ENCODE peak calls at places on chromosome 22, in ten cellular contexts. One of them, this sample, is unnamed.

GRCh38 chr22:17120281-17120680 is 879 bp downstream of the TMEM121B start:
- DNase-seq in CD4-positive, CD25-positive, alpha-beta regulatory T cell: peak; percentile 47
- DNase-seq in non-pigmented ciliary epithelial cell: no peak
- DNase-seq in NCI-H510A: no peak
- DNase-seq in NCI-H2029: no peak
- DNase-seq in mammary epithelial cell: peak; percentile 28
- DNase-seq in dermis blood vessel endothelial cell: peak; percentile 69
- DNase-seq in T-cell: peak; percentile 43
- DNase-seq in NCI-H69: peak; percentile 42
- DNase-seq in esophagus squamous epithelium: no peak
- DNase-seq in this sample: peak; percentile 54

GRCh38 chr22:45537734-45538181 is 35.1 kb downstream of the FBLN1 start:
- DNase-seq in CD4-positive, CD25-positive, alpha-beta regulatory T cell: no peak
- DNase-seq in NCI-H69: peak; percentile 98
- DNase-seq in esophagus squamous epithelium: no peak
- DNase-seq in NCI-H2029: no peak
- DNase-seq in T-cell: no peak
- DNase-seq in dermis blood vessel endothelial cell: no peak
- DNase-seq in mammary epithelial cell: peak; percentile 100
- DNase-seq in NCI-H510A: no peak
- DNase-seq in non-pigmented ciliary epithelial cell: peak; percentile 80
- DNase-seq in this sample: no peak

GRCh38 chr22:23147632-23148387 is 2.5 kb downstream of the RAB36 start:
- DNase-seq in NCI-H69: no peak
- DNase-seq in dermis blood vessel endothelial cell: no peak
- DNase-seq in mammary epithelial cell: peak; percentile 56
- DNase-seq in NCI-H510A: no peak
- DNase-seq in esophagus squamous epithelium: no peak
- DNase-seq in T-cell: no peak
- DNase-seq in non-pigmented ciliary epithelial cell: no peak
- DNase-seq in NCI-H2029: peak; percentile 91
- DNase-seq in CD4-positive, CD25-positive, alpha-beta regulatory T cell: no peak
- DNase-seq in this sample: peak; percentile 69

GRCh38 chr22:45777046-45777851 is 105.6 kb downstream of the ATXN10 start:
- DNase-seq in NCI-H2029: no peak
- DNase-seq in T-cell: no peak
- DNase-seq in mammary epithelial cell: peak; percentile 60
- DNase-seq in NCI-H510A: no peak
- DNase-seq in dermis blood vessel endothelial cell: peak; percentile 52
- DNase-seq in NCI-H69: peak; percentile 57
- DNase-seq in CD4-positive, CD25-positive, alpha-beta regulatory T cell: no peak
- DNase-seq in esophagus squamous epithelium: no peak
- DNase-seq in non-pigmented ciliary epithelial cell: peak; percentile 52
- DNase-seq in this sample: no peak

GRCh38 chr22:32697331-32697995 is 104.0 kb upstream of the TIMP3 start:
- DNase-seq in CD4-positive, CD25-positive, alpha-beta regulatory T cell: no peak
- DNase-seq in T-cell: no peak
- DNase-seq in dermis blood vessel endothelial cell: no peak
- DNase-seq in NCI-H2029: no peak
- DNase-seq in NCI-H510A: no peak
- DNase-seq in esophagus squamous epithelium: no peak
- DNase-seq in non-pigmented ciliary epithelial cell: no peak
- DNase-seq in mammary epithelial cell: peak; percentile 80
- DNase-seq in NCI-H69: no peak
- DNase-seq in this sample: no peak

GRCh38 chr22:21972293-21972779 is 10.3 kb downstream of the TOP3B start:
- DNase-seq in non-pigmented ciliary epithelial cell: no peak
- DNase-seq in mammary epithelial cell: no peak
- DNase-seq in NCI-H2029: no peak
- DNase-seq in dermis blood vessel endothelial cell: peak; percentile 64
- DNase-seq in CD4-positive, CD25-positive, alpha-beta regulatory T cell: peak; percentile 36
- DNase-seq in T-cell: peak; percentile 31
- DNase-seq in esophagus squamous epithelium: no peak
- DNase-seq in NCI-H69: peak; percentile 16
- DNase-seq in NCI-H510A: no peak
- DNase-seq in this sample: peak; percentile 17

GRCh38 chr22:17095538-17095937 is 10.7 kb downstream of the IL17RA start:
- DNase-seq in T-cell: no peak
- DNase-seq in NCI-H69: peak; percentile 18
- DNase-seq in dermis blood vessel endothelial cell: peak; percentile 37
- DNase-seq in NCI-H2029: no peak
- DNase-seq in esophagus squamous epithelium: no peak
- DNase-seq in NCI-H510A: no peak
- DNase-seq in CD4-positive, CD25-positive, alpha-beta regulatory T cell: no peak
- DNase-seq in non-pigmented ciliary epithelial cell: no peak
- DNase-seq in mammary epithelial cell: no peak
- DNase-seq in this sample: no peak

GRCh38 chr22:35589071-35589735 is 27.9 kb downstream of the MB start:
- DNase-seq in dermis blood vessel endothelial cell: no peak
- DNase-seq in CD4-positive, CD25-positive, alpha-beta regulatory T cell: no peak
- DNase-seq in mammary epithelial cell: peak; percentile 96
- DNase-seq in NCI-H2029: no peak
- DNase-seq in esophagus squamous epithelium: no peak
- DNase-seq in NCI-H510A: no peak
- DNase-seq in NCI-H69: peak; percentile 22
- DNase-seq in T-cell: no peak
- DNase-seq in non-pigmented ciliary epithelial cell: peak; percentile 59
- DNase-seq in this sample: no peak

GRCh38 chr22:49124588-49124987 is 703.1 kb downstream of the BRD1 start:
- DNase-seq in T-cell: no peak
- DNase-seq in dermis blood vessel endothelial cell: no peak
- DNase-seq in NCI-H2029: peak; percentile 69
- DNase-seq in esophagus squamous epithelium: no peak
- DNase-seq in NCI-H510A: no peak
- DNase-seq in NCI-H69: peak; percentile 8
- DNase-seq in non-pigmented ciliary epithelial cell: no peak
- DNase-seq in CD4-positive, CD25-positive, alpha-beta regulatory T cell: no peak
- DNase-seq in mammary epithelial cell: no peak
- DNase-seq in this sample: no peak

GRCh38 chr22:27879923-27880322 is 39.1 kb downstream of the PITPNB start:
- DNase-seq in dermis blood vessel endothelial cell: peak; percentile 71
- DNase-seq in NCI-H2029: no peak
- DNase-seq in mammary epithelial cell: peak; percentile 30
- DNase-seq in NCI-H510A: no peak
- DNase-seq in CD4-positive, CD25-positive, alpha-beta regulatory T cell: no peak
- DNase-seq in T-cell: no peak
- DNase-seq in NCI-H69: peak; percentile 71
- DNase-seq in esophagus squamous epithelium: no peak
- DNase-seq in non-pigmented ciliary epithelial cell: no peak
- DNase-seq in this sample: peak; percentile 32

GRCh38 chr22:39997939-39998726 is 3.4 kb downstream of the FAM83F start:
- DNase-seq in dermis blood vessel endothelial cell: peak; percentile 62
- DNase-seq in T-cell: no peak
- DNase-seq in NCI-H2029: peak; percentile 73
- DNase-seq in mammary epithelial cell: peak; percentile 93
- DNase-seq in non-pigmented ciliary epithelial cell: no peak
- DNase-seq in NCI-H510A: peak; percentile 41
- DNase-seq in CD4-positive, CD25-positive, alpha-beta regulatory T cell: no peak
- DNase-seq in NCI-H69: peak; percentile 100
- DNase-seq in esophagus squamous epithelium: no peak
- DNase-seq in this sample: peak; percentile 80

GRCh38 chr22:49670610-49671330 is 156.9 kb downstream of the BRD1 start:
- DNase-seq in NCI-H510A: no peak
- DNase-seq in NCI-H69: peak; percentile 55
- DNase-seq in dermis blood vessel endothelial cell: peak; percentile 18
- DNase-seq in mammary epithelial cell: no peak
- DNase-seq in CD4-positive, CD25-positive, alpha-beta regulatory T cell: no peak
- DNase-seq in esophagus squamous epithelium: no peak
- DNase-seq in NCI-H2029: no peak
- DNase-seq in non-pigmented ciliary epithelial cell: no peak
- DNase-seq in T-cell: peak; percentile 24
- DNase-seq in this sample: no peak

GRCh38 chr22:31944700-31945477 is 554 bp downstream of the YWHAH start:
- DNase-seq in NCI-H2029: peak; percentile 28
- DNase-seq in non-pigmented ciliary epithelial cell: no peak
- DNase-seq in NCI-H69: peak; percentile 87
- DNase-seq in CD4-positive, CD25-positive, alpha-beta regulatory T cell: peak; percentile 55
- DNase-seq in NCI-H510A: no peak
- DNase-seq in esophagus squamous epithelium: no peak
- DNase-seq in dermis blood vessel endothelial cell: peak; percentile 33
- DNase-seq in T-cell: no peak
- DNase-seq in mammary epithelial cell: no peak
- DNase-seq in this sample: peak; percentile 55

GRCh38 chr22:23547818-23548500 is 32.1 kb downstream of the IGLL1 start:
- DNase-seq in CD4-positive, CD25-positive, alpha-beta regulatory T cell: no peak
- DNase-seq in esophagus squamous epithelium: no peak
- DNase-seq in non-pigmented ciliary epithelial cell: no peak
- DNase-seq in NCI-H510A: no peak
- DNase-seq in NCI-H69: no peak
- DNase-seq in NCI-H2029: no peak
- DNase-seq in dermis blood vessel endothelial cell: no peak
- DNase-seq in mammary epithelial cell: peak; percentile 10
- DNase-seq in T-cell: no peak
- DNase-seq in this sample: no peak

GRCh38 chr22:37369536-37369935 is 57.7 kb downstream of the ELFN2 start:
- DNase-seq in NCI-H2029: no peak
- DNase-seq in NCI-H510A: no peak
- DNase-seq in T-cell: no peak
- DNase-seq in CD4-positive, CD25-positive, alpha-beta regulatory T cell: no peak
- DNase-seq in mammary epithelial cell: no peak
- DNase-seq in dermis blood vessel endothelial cell: no peak
- DNase-seq in non-pigmented ciliary epithelial cell: no peak
- DNase-seq in NCI-H69: peak; percentile 19
- DNase-seq in esophagus squamous epithelium: no peak
- DNase-seq in this sample: no peak

GRCh38 chr22:47386812-47387510 is 624.5 kb downstream of the TBC1D22A start:
- DNase-seq in mammary epithelial cell: no peak
- DNase-seq in non-pigmented ciliary epithelial cell: no peak
- DNase-seq in NCI-H510A: no peak
- DNase-seq in NCI-H69: no peak
- DNase-seq in NCI-H2029: no peak
- DNase-seq in esophagus squamous epithelium: no peak
- DNase-seq in T-cell: no peak
- DNase-seq in dermis blood vessel endothelial cell: no peak
- DNase-seq in CD4-positive, CD25-positive, alpha-beta regulatory T cell: no peak
- DNase-seq in this sample: no peak

GRCh38 chr22:22001664-22002525 is 19.3 kb upstream of the TOP3B start:
- DNase-seq in NCI-H69: no peak
- DNase-seq in CD4-positive, CD25-positive, alpha-beta regulatory T cell: no peak
- DNase-seq in mammary epithelial cell: no peak
- DNase-seq in T-cell: no peak
- DNase-seq in NCI-H510A: no peak
- DNase-seq in esophagus squamous epithelium: no peak
- DNase-seq in non-pigmented ciliary epithelial cell: no peak
- DNase-seq in NCI-H2029: no peak
- DNase-seq in dermis blood vessel endothelial cell: no peak
- DNase-seq in this sample: no peak

GRCh38 chr22:23836692-23837495 is 1.9 kb downstream of the DERL3 start:
- DNase-seq in esophagus squamous epithelium: no peak
- DNase-seq in non-pigmented ciliary epithelial cell: no peak
- DNase-seq in NCI-H510A: no peak
- DNase-seq in mammary epithelial cell: no peak
- DNase-seq in T-cell: no peak
- DNase-seq in dermis blood vessel endothelial cell: no peak
- DNase-seq in NCI-H2029: no peak
- DNase-seq in CD4-positive, CD25-positive, alpha-beta regulatory T cell: no peak
- DNase-seq in NCI-H69: no peak
- DNase-seq in this sample: no peak

GRCh38 chr22:37310075-37310606 is 27.8 kb downstream of the CYTH4 start:
- DNase-seq in dermis blood vessel endothelial cell: no peak
- DNase-seq in CD4-positive, CD25-positive, alpha-beta regulatory T cell: no peak
- DNase-seq in NCI-H510A: no peak
- DNase-seq in mammary epithelial cell: peak; percentile 58
- DNase-seq in NCI-H2029: no peak
- DNase-seq in T-cell: no peak
- DNase-seq in esophagus squamous epithelium: no peak
- DNase-seq in non-pigmented ciliary epithelial cell: no peak
- DNase-seq in NCI-H69: no peak
- DNase-seq in this sample: no peak

GRCh38 chr22:48551716-48552268 is 1275.9 kb downstream of the BRD1 start:
- DNase-seq in NCI-H2029: no peak
- DNase-seq in esophagus squamous epithelium: no peak
- DNase-seq in non-pigmented ciliary epithelial cell: no peak
- DNase-seq in NCI-H510A: no peak
- DNase-seq in mammary epithelial cell: no peak
- DNase-seq in CD4-positive, CD25-positive, alpha-beta regulatory T cell: no peak
- DNase-seq in dermis blood vessel endothelial cell: no peak
- DNase-seq in T-cell: no peak
- DNase-seq in NCI-H69: no peak
- DNase-seq in this sample: no peak

GRCh38 chr22:31350410-31350863 is 4.3 kb upstream of the PATZ1 start:
- DNase-seq in NCI-H69: peak; percentile 89
- DNase-seq in CD4-positive, CD25-positive, alpha-beta regulatory T cell: no peak
- DNase-seq in NCI-H510A: no peak
- DNase-seq in non-pigmented ciliary epithelial cell: no peak
- DNase-seq in mammary epithelial cell: no peak
- DNase-seq in dermis blood vessel endothelial cell: peak; percentile 56
- DNase-seq in esophagus squamous epithelium: no peak
- DNase-seq in NCI-H2029: peak; percentile 84
- DNase-seq in T-cell: no peak
- DNase-seq in this sample: peak; percentile 90

GRCh38 chr22:43625242-43625641 is 186.9 kb downstream of the EFCAB6 start:
- DNase-seq in mammary epithelial cell: no peak
- DNase-seq in dermis blood vessel endothelial cell: no peak
- DNase-seq in NCI-H69: no peak
- DNase-seq in CD4-positive, CD25-positive, alpha-beta regulatory T cell: no peak
- DNase-seq in T-cell: no peak
- DNase-seq in NCI-H510A: no peak
- DNase-seq in non-pigmented ciliary epithelial cell: no peak
- DNase-seq in esophagus squamous epithelium: no peak
- DNase-seq in NCI-H2029: no peak
- DNase-seq in this sample: peak; percentile 23

GRCh38 chr22:45552580-45553332 is 50.1 kb downstream of the FBLN1 start:
- DNase-seq in mammary epithelial cell: peak; percentile 87
- DNase-seq in non-pigmented ciliary epithelial cell: peak; percentile 76
- DNase-seq in T-cell: no peak
- DNase-seq in NCI-H2029: no peak
- DNase-seq in NCI-H510A: no peak
- DNase-seq in NCI-H69: peak; percentile 14
- DNase-seq in esophagus squamous epithelium: no peak
- DNase-seq in CD4-positive, CD25-positive, alpha-beta regulatory T cell: no peak
- DNase-seq in dermis blood vessel endothelial cell: no peak
- DNase-seq in this sample: no peak

GRCh38 chr22:44740307-44740706 is 12.1 kb upstream of the ARHGAP8 start:
- DNase-seq in dermis blood vessel endothelial cell: no peak
- DNase-seq in NCI-H510A: no peak
- DNase-seq in mammary epithelial cell: no peak
- DNase-seq in T-cell: no peak
- DNase-seq in CD4-positive, CD25-positive, alpha-beta regulatory T cell: no peak
- DNase-seq in NCI-H69: no peak
- DNase-seq in non-pigmented ciliary epithelial cell: no peak
- DNase-seq in NCI-H2029: no peak
- DNase-seq in esophagus squamous epithelium: no peak
- DNase-seq in this sample: no peak

GRCh38 chr22:23223566-23224317 is 43.4 kb downstream of the BCR start:
- DNase-seq in non-pigmented ciliary epithelial cell: no peak
- DNase-seq in NCI-H69: peak; percentile 39
- DNase-seq in NCI-H510A: no peak
- DNase-seq in esophagus squamous epithelium: no peak
- DNase-seq in CD4-positive, CD25-positive, alpha-beta regulatory T cell: no peak
- DNase-seq in mammary epithelial cell: no peak
- DNase-seq in dermis blood vessel endothelial cell: peak; percentile 47
- DNase-seq in T-cell: no peak
- DNase-seq in NCI-H2029: no peak
- DNase-seq in this sample: peak; percentile 33

GRCh38 chr22:24414984-24415945 is 12.1 kb upstream of the ADORA2A start:
- DNase-seq in NCI-H2029: no peak
- DNase-seq in T-cell: no peak
- DNase-seq in CD4-positive, CD25-positive, alpha-beta regulatory T cell: no peak
- DNase-seq in mammary epithelial cell: no peak
- DNase-seq in non-pigmented ciliary epithelial cell: no peak
- DNase-seq in NCI-H510A: no peak
- DNase-seq in esophagus squamous epithelium: no peak
- DNase-seq in NCI-H69: no peak
- DNase-seq in dermis blood vessel endothelial cell: no peak
- DNase-seq in this sample: no peak

GRCh38 chr22:39244496-39245129 is at the start of gene PDGFB:
- DNase-seq in dermis blood vessel endothelial cell: peak; percentile 85
- DNase-seq in CD4-positive, CD25-positive, alpha-beta regulatory T cell: no peak
- DNase-seq in esophagus squamous epithelium: no peak
- DNase-seq in NCI-H69: peak; percentile 66
- DNase-seq in non-pigmented ciliary epithelial cell: no peak
- DNase-seq in NCI-H2029: peak; percentile 41
- DNase-seq in mammary epithelial cell: peak; percentile 44
- DNase-seq in NCI-H510A: peak; percentile 23
- DNase-seq in T-cell: no peak
- DNase-seq in this sample: peak; percentile 77

This sample was measured in DMS53.